ENCODE peak calls at places on chromosomes 12 and 14, in six cellular contexts. One of them, this sample, is unnamed.

GRCh38 chr14:101470266-101470665 is 91.0 kb upstream of the DIO3 start:
- DNase-seq in adrenal gland: no peak
- DNase-seq in fibroblast of mammary gland: no peak
- DNase-seq in CD4-positive, CD25-positive, alpha-beta regulatory T cell: no peak
- DNase-seq in fibroblast of the aortic adventitia: no peak
- DNase-seq in cardiac fibroblast: no peak
- DNase-seq in this sample: no peak

GRCh38 chr14:58082491-58083098 is 69.4 kb downstream of the ARMH4 start:
- DNase-seq in adrenal gland: peak
- DNase-seq in cardiac fibroblast: peak
- DNase-seq in CD4-positive, CD25-positive, alpha-beta regulatory T cell: no peak
- DNase-seq in fibroblast of the aortic adventitia: peak
- DNase-seq in fibroblast of mammary gland: peak
- DNase-seq in this sample: no peak

GRCh38 chr14:68401320-68401719 is 391.5 kb downstream of the ZFP36L1 start:
- DNase-seq in adrenal gland: no peak
- DNase-seq in CD4-positive, CD25-positive, alpha-beta regulatory T cell: no peak
- DNase-seq in fibroblast of the aortic adventitia: peak
- DNase-seq in fibroblast of mammary gland: no peak
- DNase-seq in cardiac fibroblast: no peak
- DNase-seq in this sample: no peak

GRCh38 chr14:72723741-72724530 is 170.0 kb downstream of the DPF3 start:
- DNase-seq in adrenal gland: no peak
- DNase-seq in fibroblast of the aortic adventitia: peak
- DNase-seq in cardiac fibroblast: peak
- DNase-seq in fibroblast of mammary gland: peak
- DNase-seq in CD4-positive, CD25-positive, alpha-beta regulatory T cell: no peak
- DNase-seq in this sample: no peak

GRCh38 chr12:93243689-93244513 is 133.8 kb upstream of the NUDT4 start:
- DNase-seq in CD4-positive, CD25-positive, alpha-beta regulatory T cell: no peak
- DNase-seq in fibroblast of the aortic adventitia: peak
- DNase-seq in fibroblast of mammary gland: peak
- DNase-seq in cardiac fibroblast: peak
- DNase-seq in adrenal gland: peak
- DNase-seq in this sample: peak

GRCh38 chr14:100173353-100173752 is 13.9 kb upstream of the DEGS2 start:
- DNase-seq in fibroblast of the aortic adventitia: no peak
- DNase-seq in cardiac fibroblast: no peak
- DNase-seq in CD4-positive, CD25-positive, alpha-beta regulatory T cell: no peak
- DNase-seq in adrenal gland: no peak
- DNase-seq in fibroblast of mammary gland: no peak
- DNase-seq in this sample: no peak

GRCh38 chr14:52692248-52692962 is 3.0 kb downstream of the ERO1A start:
- DNase-seq in adrenal gland: peak
- DNase-seq in fibroblast of mammary gland: peak
- DNase-seq in fibroblast of the aortic adventitia: peak
- DNase-seq in cardiac fibroblast: peak
- DNase-seq in CD4-positive, CD25-positive, alpha-beta regulatory T cell: no peak
- DNase-seq in this sample: no peak

GRCh38 chr12:93979189-93979588 is 169.2 kb upstream of the PLXNC1 start:
- DNase-seq in cardiac fibroblast: peak
- DNase-seq in adrenal gland: no peak
- DNase-seq in fibroblast of mammary gland: peak
- DNase-seq in fibroblast of the aortic adventitia: peak
- DNase-seq in CD4-positive, CD25-positive, alpha-beta regulatory T cell: no peak
- DNase-seq in this sample: no peak

GRCh38 chr12:78120866-78121590 is 290.3 kb downstream of the NAV3 start:
- DNase-seq in fibroblast of the aortic adventitia: peak
- DNase-seq in CD4-positive, CD25-positive, alpha-beta regulatory T cell: no peak
- DNase-seq in fibroblast of mammary gland: peak
- DNase-seq in adrenal gland: no peak
- DNase-seq in cardiac fibroblast: peak
- DNase-seq in this sample: no peak

GRCh38 chr12:65634061-65634460 is 190.2 kb upstream of the HMGA2 start:
- DNase-seq in cardiac fibroblast: no peak
- DNase-seq in fibroblast of the aortic adventitia: no peak
- DNase-seq in adrenal gland: no peak
- DNase-seq in CD4-positive, CD25-positive, alpha-beta regulatory T cell: no peak
- DNase-seq in fibroblast of mammary gland: no peak
- DNase-seq in this sample: no peak

GRCh38 chr14:104101086-104101621 is 15.7 kb downstream of the ASPG start:
- DNase-seq in fibroblast of the aortic adventitia: no peak
- DNase-seq in fibroblast of mammary gland: no peak
- DNase-seq in cardiac fibroblast: no peak
- DNase-seq in adrenal gland: no peak
- DNase-seq in CD4-positive, CD25-positive, alpha-beta regulatory T cell: no peak
- DNase-seq in this sample: peak

GRCh38 chr14:63781686-63782085 is 53.8 kb upstream of the SGPP1 start:
- DNase-seq in fibroblast of the aortic adventitia: no peak
- DNase-seq in cardiac fibroblast: no peak
- DNase-seq in fibroblast of mammary gland: no peak
- DNase-seq in adrenal gland: peak
- DNase-seq in CD4-positive, CD25-positive, alpha-beta regulatory T cell: no peak
- DNase-seq in this sample: no peak

GRCh38 chr14:63773504-63773903 is 45.6 kb upstream of the SGPP1 start:
- DNase-seq in fibroblast of the aortic adventitia: no peak
- DNase-seq in fibroblast of mammary gland: no peak
- DNase-seq in adrenal gland: no peak
- DNase-seq in CD4-positive, CD25-positive, alpha-beta regulatory T cell: no peak
- DNase-seq in cardiac fibroblast: no peak
- DNase-seq in this sample: no peak

GRCh38 chr14:63782683-63783389 is 55.0 kb upstream of the SGPP1 start:
- DNase-seq in fibroblast of the aortic adventitia: no peak
- DNase-seq in CD4-positive, CD25-positive, alpha-beta regulatory T cell: no peak
- DNase-seq in adrenal gland: no peak
- DNase-seq in cardiac fibroblast: no peak
- DNase-seq in fibroblast of mammary gland: no peak
- DNase-seq in this sample: no peak

GRCh38 chr14:63777024-63777423 is 49.2 kb upstream of the SGPP1 start:
- DNase-seq in cardiac fibroblast: peak
- DNase-seq in fibroblast of the aortic adventitia: peak
- DNase-seq in CD4-positive, CD25-positive, alpha-beta regulatory T cell: no peak
- DNase-seq in fibroblast of mammary gland: peak
- DNase-seq in adrenal gland: no peak
- DNase-seq in this sample: no peak
- H3K4me3 ChIP-seq in cardiac fibroblast: no peak
- H3K4me3 ChIP-seq in fibroblast of the aortic adventitia: no peak
- H3K4me3 ChIP-seq in CD4-positive, CD25-positive, alpha-beta regulatory T cell: no peak
- H3K4me3 ChIP-seq in fibroblast of mammary gland: no peak
- H3K4me3 ChIP-seq in adrenal gland: no peak
- H3K4me3 ChIP-seq in this sample: no peak

GRCh38 chr12:1083086-1083887 is 92.3 kb downstream of the ERC1 start:
- DNase-seq in fibroblast of the aortic adventitia: peak
- DNase-seq in fibroblast of mammary gland: peak
- DNase-seq in CD4-positive, CD25-positive, alpha-beta regulatory T cell: no peak
- DNase-seq in cardiac fibroblast: no peak
- DNase-seq in adrenal gland: peak
- DNase-seq in this sample: no peak
- H3K4me3 ChIP-seq in fibroblast of the aortic adventitia: peak
- H3K4me3 ChIP-seq in fibroblast of mammary gland: no peak
- H3K4me3 ChIP-seq in CD4-positive, CD25-positive, alpha-beta regulatory T cell: no peak
- H3K4me3 ChIP-seq in cardiac fibroblast: no peak
- H3K4me3 ChIP-seq in adrenal gland: no peak
- H3K4me3 ChIP-seq in this sample: no peak

DNA sequence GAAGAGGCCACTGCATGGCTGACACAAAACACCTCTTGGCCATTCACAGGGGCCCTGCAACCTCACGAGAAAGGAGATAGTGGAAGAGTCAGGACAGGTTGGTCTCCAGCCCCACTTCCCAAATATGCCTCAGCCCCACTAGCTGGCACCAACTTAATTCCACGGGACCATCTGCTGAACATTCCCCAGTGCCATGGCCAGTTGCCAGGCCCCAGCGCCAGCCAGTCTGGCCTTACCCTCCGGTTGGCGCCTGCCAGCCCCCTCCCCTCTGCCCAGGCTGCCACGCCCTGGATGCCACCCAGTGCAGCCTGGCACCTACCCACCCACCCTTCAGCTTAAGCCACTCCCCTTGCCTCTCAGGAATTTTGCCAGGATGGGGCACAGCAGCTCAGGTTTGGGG is 21.2 kb upstream of the HSPB8 start:
- DNase-seq in fibroblast of the aortic adventitia: no peak
- DNase-seq in fibroblast of mammary gland: no peak
- DNase-seq in adrenal gland: no peak
- DNase-seq in CD4-positive, CD25-positive, alpha-beta regulatory T cell: no peak
- DNase-seq in cardiac fibroblast: no peak
- DNase-seq in this sample: no peak
- H3K4me3 ChIP-seq in fibroblast of the aortic adventitia: no peak
- H3K4me3 ChIP-seq in fibroblast of mammary gland: no peak
- H3K4me3 ChIP-seq in adrenal gland: no peak
- H3K4me3 ChIP-seq in CD4-positive, CD25-positive, alpha-beta regulatory T cell: no peak
- H3K4me3 ChIP-seq in cardiac fibroblast: no peak
- H3K4me3 ChIP-seq in this sample: no peak

DNA sequence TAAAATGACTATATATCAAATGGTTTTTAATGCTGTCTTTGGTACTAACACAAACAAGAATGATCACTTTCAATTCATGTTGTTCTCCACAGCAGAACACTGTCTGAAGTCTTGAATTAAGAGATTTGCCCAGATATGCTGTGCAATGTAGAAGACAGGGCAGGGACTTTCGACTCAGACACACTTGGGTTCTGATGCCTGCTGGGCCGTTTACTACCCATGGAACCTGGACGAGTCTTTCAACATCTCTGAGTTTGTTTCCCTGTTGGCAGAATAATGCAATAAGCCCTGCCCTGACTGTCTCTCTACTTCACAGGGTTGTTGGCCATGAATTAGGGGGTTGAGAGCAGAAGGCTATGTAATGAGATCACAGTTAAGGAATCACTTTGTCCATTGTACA is 162.6 kb upstream of the TMPO start:
- DNase-seq in adrenal gland: no peak
- DNase-seq in fibroblast of mammary gland: peak
- DNase-seq in fibroblast of the aortic adventitia: peak
- DNase-seq in CD4-positive, CD25-positive, alpha-beta regulatory T cell: no peak
- DNase-seq in cardiac fibroblast: peak
- DNase-seq in this sample: no peak
- H3K4me3 ChIP-seq in adrenal gland: no peak
- H3K4me3 ChIP-seq in fibroblast of mammary gland: no peak
- H3K4me3 ChIP-seq in fibroblast of the aortic adventitia: no peak
- H3K4me3 ChIP-seq in CD4-positive, CD25-positive, alpha-beta regulatory T cell: no peak
- H3K4me3 ChIP-seq in cardiac fibroblast: no peak
- H3K4me3 ChIP-seq in this sample: no peak

GRCh38 chr14:75578786-75579781 is 664 bp downstream of the FLVCR2 start:
- DNase-seq in fibroblast of the aortic adventitia: no peak
- DNase-seq in adrenal gland: peak
- DNase-seq in CD4-positive, CD25-positive, alpha-beta regulatory T cell: no peak
- DNase-seq in fibroblast of mammary gland: peak
- DNase-seq in cardiac fibroblast: peak
- DNase-seq in this sample: peak

GRCh38 chr14:75578099-75578785 is at the start of gene FLVCR2:
- DNase-seq in cardiac fibroblast: peak
- DNase-seq in fibroblast of mammary gland: peak
- DNase-seq in CD4-positive, CD25-positive, alpha-beta regulatory T cell: peak
- DNase-seq in adrenal gland: peak
- DNase-seq in fibroblast of the aortic adventitia: peak
- DNase-seq in this sample: peak

GRCh38 chr14:75577724-75578098 is 709 bp upstream of the FLVCR2 start:
- DNase-seq in fibroblast of the aortic adventitia: peak
- DNase-seq in CD4-positive, CD25-positive, alpha-beta regulatory T cell: peak
- DNase-seq in cardiac fibroblast: peak
- DNase-seq in adrenal gland: peak
- DNase-seq in fibroblast of mammary gland: peak
- DNase-seq in this sample: peak

GRCh38 chr14:75577090-75577489 is 1.3 kb upstream of the FLVCR2 start:
- DNase-seq in cardiac fibroblast: no peak
- DNase-seq in fibroblast of the aortic adventitia: no peak
- DNase-seq in CD4-positive, CD25-positive, alpha-beta regulatory T cell: no peak
- DNase-seq in adrenal gland: no peak
- DNase-seq in fibroblast of mammary gland: no peak
- DNase-seq in this sample: no peak

DNA sequence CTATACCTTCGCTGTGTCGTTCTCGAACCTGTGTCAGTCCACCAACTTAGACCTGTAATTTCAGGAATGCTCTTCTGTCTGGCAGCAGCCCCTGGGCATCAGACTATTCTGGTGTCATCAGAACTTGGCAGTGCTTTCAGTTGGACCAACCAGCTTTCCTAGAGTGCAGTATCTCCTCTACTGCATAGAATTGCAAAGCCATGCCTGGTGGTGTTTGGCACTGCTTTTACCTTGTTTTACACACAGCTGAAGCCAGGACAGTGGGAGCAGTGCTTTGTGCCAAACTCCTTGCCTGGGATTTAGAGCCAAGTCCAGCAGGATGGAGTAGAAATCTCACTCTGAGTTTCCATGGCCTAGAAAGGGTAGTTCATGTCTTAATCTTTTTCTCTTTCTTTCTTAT is 1.5 kb downstream of the FLVCR2 start:
- DNase-seq in CD4-positive, CD25-positive, alpha-beta regulatory T cell: no peak
- DNase-seq in fibroblast of mammary gland: no peak
- DNase-seq in fibroblast of the aortic adventitia: peak
- DNase-seq in adrenal gland: peak
- DNase-seq in cardiac fibroblast: peak
- DNase-seq in this sample: no peak
- H3K4me3 ChIP-seq in CD4-positive, CD25-positive, alpha-beta regulatory T cell: peak
- H3K4me3 ChIP-seq in fibroblast of mammary gland: peak
- H3K4me3 ChIP-seq in fibroblast of the aortic adventitia: no peak
- H3K4me3 ChIP-seq in adrenal gland: peak
- H3K4me3 ChIP-seq in cardiac fibroblast: peak
- H3K4me3 ChIP-seq in this sample: peak